ENCODE peak calls at places on chromosomes 13 and 19, in eight cellular contexts. V is colonic mucosa, I is cardiac muscle cell, H is astrocyte, N is thoracic aorta, W is tibial artery, L is H9, J is uterus. P is an unnamed sample. For H3K9me3, the result is how much of the 10 kb centered on the place peaks cover.

GRCh38 chr19:29380581-29380980 is 145.2 kb upstream of the VSTM2B start:
- DNase-seq in V (peak), I (no peak), H (no peak), N (no peak), W (no peak), L (peak), J (no peak), P (no peak)

GRCh38 chr13:58712191-58712590 is 1080.6 kb downstream of the PCDH17 start:
- DNase-seq in V (no peak), I (no peak), H (peak), N (no peak), W (no peak), L (peak), J (no peak), P (no peak)

GRCh38 chr19:53947624-53948023 is 15.1 kb upstream of the CACNG8 start:
- DNase-seq in V (no peak), I (peak), H (no peak), N (no peak), W (no peak), L (peak), J (no peak), P (no peak)

GRCh38 chr13:46071590-46072249 is 19.2 kb upstream of the ZC3H13 start:
- DNase-seq in V (no peak), I (no peak), H (no peak), N (no peak), W (no peak), L (peak), J (no peak), P (no peak)

GRCh38 chr19:13997637-13997962 is 8.5 kb downstream of the RFX1 start:
- DNase-seq in V (no peak), I (no peak), H (no peak), N (no peak), W (no peak), L (no peak), J (no peak), P (no peak)

GRCh38 chr19:48539503-48540096 is 12.4 kb upstream of the SULT2B1 start:
- DNase-seq in V (peak), I (peak), H (peak), N (no peak), W (no peak), L (no peak), J (no peak), P (no peak)

GRCh38 chr19:814108-815078 is 7.4 kb downstream of the PLPPR3 start:
- DNase-seq in V (no peak), I (no peak), H (no peak), N (no peak), W (no peak), L (no peak), J (no peak), P (no peak)

GRCh38 chr19:33300016-33300981 is 2.0 kb downstream of the CEBPA start:
- DNase-seq in V (no peak), I (peak), H (no peak), N (no peak), W (no peak), L (no peak), J (no peak), P (no peak)

GRCh38 chr13:97113231-97114001 is 108.7 kb upstream of the MBNL2 start:
- DNase-seq in V (no peak), I (no peak), H (no peak), N (no peak), W (no peak), L (no peak), J (peak), P (no peak)

GRCh38 chr19:10744222-10744847 is 26.5 kb downstream of the DNM2 start:
- DNase-seq in V (peak), I (no peak), H (no peak), N (no peak), W (no peak), L (no peak), J (no peak), P (no peak)

GRCh38 chr19:22609630-22610029 is 24.5 kb upstream of the ZNF492 start:
- DNase-seq in V (no peak), I (no peak), H (no peak), N (no peak), W (peak), L (no peak), J (no peak), P (no peak)
- H3K9me3 ChIP-seq in V (under half), I (under half), H (under half), N (under half), W (under half), L (half or more), J (under half), P (under half)

GRCh38 chr19:3082331-3082730 is 11.8 kb upstream of the GNA11 start:
- DNase-seq in V (no peak), I (no peak), H (no peak), N (no peak), W (no peak), L (no peak), J (no peak), P (no peak)

GRCh38 chr19:3075605-3076431 is 13.5 kb upstream of the TLE5 start:
- DNase-seq in V (peak), I (peak), H (no peak), N (no peak), W (no peak), L (peak), J (no peak), P (peak)

GRCh38 chr19:3079578-3079977 is 14.6 kb upstream of the GNA11 start:
- DNase-seq in V (no peak), I (no peak), H (no peak), N (no peak), W (no peak), L (no peak), J (no peak), P (no peak)

GRCh38 chr19:3083964-3084363 is 10.2 kb upstream of the GNA11 start:
- DNase-seq in V (no peak), I (no peak), H (no peak), N (no peak), W (no peak), L (no peak), J (no peak), P (no peak)

DNA sequence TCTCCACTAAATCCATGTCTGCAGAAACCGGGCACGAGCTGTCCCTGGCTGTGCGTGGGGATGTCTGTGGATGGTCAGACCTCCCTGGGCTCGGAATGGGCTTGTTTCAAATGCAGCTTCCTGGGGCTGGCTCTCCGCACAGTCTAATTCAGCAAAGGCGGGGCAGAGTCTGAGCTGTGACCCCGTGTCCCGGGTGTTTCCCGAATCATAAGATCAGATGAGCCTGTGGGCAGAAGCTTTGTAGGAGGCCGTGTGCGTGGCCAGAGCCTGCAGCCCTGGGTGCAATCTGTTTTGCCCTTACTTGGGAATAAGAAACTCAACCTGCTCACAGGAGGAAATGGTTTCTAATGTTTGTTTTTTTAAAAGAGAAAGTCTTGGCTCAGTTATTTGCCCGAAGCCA is 13.9 kb upstream of the GNA11 start:
- DNase-seq in V (peak), I (no peak), H (peak), N (no peak), W (no peak), L (no peak), J (no peak), P (no peak)
- H3K27ac ChIP-seq in V (peak), I (no peak), H (no peak), N (peak), W (peak), L (no peak), J (peak), P (no peak)

GRCh38 chr13:100403675-100404074 is 184.9 kb downstream of the GGACT start:
- DNase-seq in V (no peak), I (no peak), H (no peak), N (no peak), W (no peak), L (peak), J (no peak), P (no peak)

GRCh38 chr13:100409132-100409531 is 179.5 kb downstream of the GGACT start:
- DNase-seq in V (no peak), I (peak), H (no peak), N (no peak), W (no peak), L (no peak), J (no peak), P (no peak)
- H3K9me3 ChIP-seq in V (under half), I (under half), H (under half), N (half or more), W (under half), L (under half), J (under half), P (under half)

DNA sequence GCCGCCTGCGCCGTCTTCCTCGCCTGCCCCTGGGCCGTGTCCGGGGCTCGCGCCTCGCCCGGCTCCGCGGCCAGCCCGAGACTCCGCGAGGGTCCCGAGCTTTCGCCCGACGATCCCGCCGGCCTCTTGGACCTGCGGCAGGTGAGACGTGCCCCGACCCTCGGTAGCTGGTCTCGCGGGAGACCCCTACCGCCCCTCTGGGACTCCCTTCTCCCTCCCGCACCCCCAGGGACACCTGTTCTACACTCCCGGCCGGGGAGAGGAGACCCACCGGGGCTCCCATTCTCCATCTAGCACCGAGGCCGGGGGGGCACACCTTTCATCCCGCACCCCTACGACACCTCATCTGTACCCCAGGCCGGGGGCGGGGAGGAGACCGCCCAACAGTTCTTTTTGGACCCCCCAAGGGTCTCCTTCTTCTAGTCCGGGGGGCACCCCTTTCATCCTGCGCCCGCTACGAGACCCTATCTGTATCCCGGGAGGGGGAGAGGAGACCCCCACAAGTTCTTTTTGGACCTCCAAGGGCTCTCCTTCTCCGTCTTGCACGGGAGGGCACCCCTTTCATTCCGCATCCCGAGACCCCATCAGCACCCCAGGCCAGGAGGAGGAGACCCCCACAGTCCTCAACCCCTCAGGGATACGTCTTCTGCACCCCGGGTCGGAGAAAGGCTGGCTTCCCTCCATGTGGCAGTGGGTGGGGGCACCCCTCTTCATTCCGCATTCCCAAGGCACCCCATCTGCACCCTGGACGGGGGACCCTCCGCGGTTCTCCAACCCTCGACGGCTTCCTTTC is 533 bp downstream of the TNFSF9 start:
- DNase-seq in V (no peak), I (no peak), H (no peak), N (no peak), W (no peak), L (no peak), J (peak), P (no peak)
- H3K27ac ChIP-seq in V (no peak), I (no peak), H (no peak), N (no peak), W (peak), L (no peak), J (no peak), P (no peak)

GRCh38 chr19:55866521-55866920 is 30.2 kb downstream of the NLRP4 start:
- DNase-seq in V (no peak), I (no peak), H (no peak), N (no peak), W (no peak), L (no peak), J (no peak), P (no peak)

GRCh38 chr19:55870736-55871135 is 34.4 kb downstream of the NLRP4 start:
- DNase-seq in V (no peak), I (no peak), H (no peak), N (no peak), W (no peak), L (no peak), J (no peak), P (no peak)

DNA sequence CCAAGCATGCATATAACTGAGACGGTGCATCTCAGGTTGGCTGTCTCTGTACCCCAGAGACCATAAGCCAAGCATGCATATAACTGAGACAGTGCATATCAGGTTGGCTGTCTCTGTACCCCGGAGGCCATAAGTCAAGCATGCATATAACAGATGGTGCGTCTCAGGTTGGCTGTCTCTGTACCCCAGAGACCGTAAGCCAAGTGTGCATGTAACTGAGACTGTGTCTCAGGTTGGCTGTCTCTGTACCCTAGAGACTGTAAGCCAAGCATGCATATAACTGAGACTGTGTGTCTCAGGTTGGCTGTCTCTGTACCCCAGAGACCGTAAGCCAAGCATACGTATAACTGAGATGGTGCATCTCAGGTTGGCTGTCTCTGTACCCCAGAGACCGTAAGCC is 30.8 kb downstream of the NLRP4 start:
- DNase-seq in V (no peak), I (no peak), H (no peak), N (no peak), W (no peak), L (no peak), J (no peak), P (no peak)
- H3K9me3 ChIP-seq in V (under half), I (under half), H (under half), N (under half), W (under half), L (half or more), J (under half), P (under half)

GRCh38 chr13:76993473-76993872 is 1.6 kb downstream of the CLN5 start:
- DNase-seq in V (no peak), I (no peak), H (no peak), N (no peak), W (no peak), L (no peak), J (no peak), P (no peak)

GRCh38 chr13:76993021-76993420 is 1.1 kb downstream of the CLN5 start:
- DNase-seq in V (no peak), I (peak), H (peak), N (no peak), W (no peak), L (no peak), J (no peak), P (no peak)

GRCh38 chr13:76992548-76993001 is 694 bp downstream of the CLN5 start:
- DNase-seq in V (peak), I (peak), H (peak), N (no peak), W (peak), L (no peak), J (peak), P (no peak)

GRCh38 chr13:76991796-76992547 is at the start of gene CLN5:
- DNase-seq in V (peak), I (peak), H (peak), N (peak), W (peak), L (peak), J (peak), P (peak)

DNA sequence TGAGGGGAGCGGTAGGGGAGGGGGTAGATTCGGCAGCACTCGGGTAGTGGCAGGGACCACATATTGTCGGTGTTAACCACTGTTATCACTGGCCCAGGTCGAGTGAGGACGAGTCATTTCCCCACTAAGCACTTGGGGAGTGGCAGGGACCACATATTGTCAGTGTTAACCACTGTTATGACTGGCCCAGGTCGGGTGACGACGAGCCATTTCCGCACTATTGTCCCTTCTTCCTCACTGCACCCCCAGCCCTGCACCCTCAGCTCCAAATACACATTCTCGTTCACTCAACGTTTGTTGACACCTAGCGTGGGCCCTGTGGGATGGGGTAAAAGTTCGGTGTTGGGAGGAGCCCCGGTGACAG is 467 bp upstream of the CLN5 start:
- DNase-seq in V (peak), I (no peak), H (no peak), N (peak), W (no peak), L (no peak), J (peak), P (peak)
- H3K27ac ChIP-seq in V (peak), I (peak), H (peak), N (peak), W (peak), L (no peak), J (peak), P (peak)

GRCh38 chr19:58056261-58056660 is 2.8 kb upstream of the ZNF135 start:
- DNase-seq in V (no peak), I (no peak), H (no peak), N (no peak), W (no peak), L (no peak), J (no peak), P (no peak)
- H3K9me3 ChIP-seq in V (under half), I (under half), H (under half), N (under half), W (under half), L (under half), J (under half), P (under half)

GRCh38 chr13:87123987-87124784 is 547.0 kb upstream of the SLITRK5 start:
- DNase-seq in V (no peak), I (peak), H (peak), N (no peak), W (no peak), L (peak), J (no peak), P (no peak)
- H3K27ac ChIP-seq in V (no peak), I (no peak), H (peak), N (no peak), W (no peak), L (no peak), J (no peak), P (no peak)

GRCh38 chr19:27896091-27896490 is 1316.9 kb downstream of the UQCRFS1 start:
- DNase-seq in V (no peak), I (no peak), H (no peak), N (no peak), W (no peak), L (no peak), J (no peak), P (no peak)
- H3K9me3 ChIP-seq in V (under half), I (under half), H (under half), N (under half), W (under half), L (half or more), J (under half), P (under half)